ENCODE peak calls at places on chromosome 9, in ten cellular contexts. K is GM10248, L is choroid plexus epithelial cell, S is dorsolateral prefrontal cortex, P is Calu3, Y is neural progenitor cell, Q is right atrium auricular region, Z is activated B cell treated with CpG ODN at 0.5 μM for 24 hours, E is astrocyte of the spinal cord, D is omental fat pad. F is an unnamed sample.

GRCh38 chr9:94950733-94951590 is 224.5 kb downstream of the AOPEP start:
- DNase-seq in K (no peak), L (peak), S (no peak), P (no peak), Y (no peak), Q (no peak), Z (no peak), E (no peak), D (no peak), F (no peak)

GRCh38 chr9:95313010-95313498 is 4.5 kb downstream of the FANCC start:
- DNase-seq in K (no peak), L (peak), S (peak), P (no peak), Y (peak), Q (no peak), Z (no peak), E (peak), D (peak), F (peak)

GRCh38 chr9:76414656-76415055 is 20.4 kb upstream of the RFK start:
- DNase-seq in K (no peak), L (peak), S (no peak), P (no peak), Y (no peak), Q (no peak), Z (no peak), E (peak), D (no peak), F (no peak)

GRCh38 chr9:105725370-105725769 is 31.0 kb downstream of the TMEM38B start:
- DNase-seq in K (no peak), L (no peak), S (no peak), P (no peak), Y (no peak), Q (no peak), Z (no peak), E (no peak), D (no peak), F (no peak)

GRCh38 chr9:111298111-111298510 is 31.9 kb downstream of the OR2K2 start:
- DNase-seq in K (no peak), L (no peak), S (no peak), P (no peak), Y (no peak), Q (no peak), Z (no peak), E (no peak), D (no peak), F (no peak)

GRCh38 chr9:35731415-35732184 is 395 bp downstream of the TLN1 start:
- DNase-seq in K (no peak), L (peak), S (no peak), P (no peak), Y (no peak), Q (peak), Z (no peak), E (no peak), D (no peak), F (no peak)

GRCh38 chr9:129335456-129336129 is 157.5 kb upstream of the IER5L start:
- DNase-seq in K (no peak), L (no peak), S (no peak), P (peak), Y (no peak), Q (no peak), Z (no peak), E (no peak), D (no peak), F (no peak)

GRCh38 chr9:114405294-114406034 is 17.7 kb upstream of the AKNA start:
- DNase-seq in K (peak), L (peak), S (peak), P (peak), Y (peak), Q (peak), Z (peak), E (peak), D (peak), F (peak)

GRCh38 chr9:35792044-35792813 is 838 bp downstream of the NPR2 start:
- DNase-seq in K (no peak), L (no peak), S (no peak), P (no peak), Y (no peak), Q (no peak), Z (no peak), E (no peak), D (no peak), F (no peak)

GRCh38 chr9:135277219-135278201 is 190.0 kb downstream of the OLFM1 start:
- DNase-seq in K (no peak), L (no peak), S (peak), P (no peak), Y (no peak), Q (no peak), Z (no peak), E (no peak), D (no peak), F (no peak)

GRCh38 chr9:116899337-116900006 is 212.4 kb downstream of the TRIM32 start:
- DNase-seq in K (no peak), L (peak), S (no peak), P (no peak), Y (no peak), Q (no peak), Z (no peak), E (peak), D (no peak), F (no peak)

GRCh38 chr9:100474082-100474949 is 1.4 kb downstream of the TMEFF1 start:
- DNase-seq in K (no peak), L (no peak), S (peak), P (no peak), Y (peak), Q (no peak), Z (no peak), E (no peak), D (no peak), F (no peak)

GRCh38 chr9:11471321-11471720 is 858.5 kb upstream of the PTPRD start:
- DNase-seq in K (no peak), L (no peak), S (no peak), P (no peak), Y (no peak), Q (no peak), Z (no peak), E (no peak), D (no peak), F (no peak)

GRCh38 chr9:26813247-26813646 is 79.4 kb downstream of the CAAP1 start:
- DNase-seq in K (no peak), L (no peak), S (no peak), P (no peak), Y (no peak), Q (no peak), Z (no peak), E (peak), D (no peak), F (no peak)

GRCh38 chr9:78932849-78933627 is 636.1 kb downstream of the PSAT1 start:
- DNase-seq in K (no peak), L (peak), S (no peak), P (no peak), Y (no peak), Q (no peak), Z (no peak), E (peak), D (no peak), F (no peak)

GRCh38 chr9:119368681-119369581 is at the start of gene BRINP1:
- DNase-seq in K (no peak), L (peak), S (peak), P (no peak), Y (peak), Q (no peak), Z (no peak), E (peak), D (no peak), F (peak)

GRCh38 chr9:135794361-135794885 is 92.4 kb downstream of the KCNT1 start:
- DNase-seq in K (no peak), L (no peak), S (no peak), P (no peak), Y (no peak), Q (no peak), Z (no peak), E (no peak), D (no peak), F (no peak)

GRCh38 chr9:69444791-69445190 is 119.8 kb downstream of the ENTREP1 start:
- DNase-seq in K (no peak), L (no peak), S (no peak), P (no peak), Y (no peak), Q (no peak), Z (no peak), E (no peak), D (no peak), F (no peak)

GRCh38 chr9:98795295-98795955 is 930 bp downstream of the ANKS6 start:
- DNase-seq in K (no peak), L (no peak), S (no peak), P (no peak), Y (no peak), Q (peak), Z (no peak), E (no peak), D (no peak), F (no peak)

GRCh38 chr9:125759812-125760134 is 12.6 kb downstream of the PBX3 start:
- DNase-seq in K (no peak), L (peak), S (peak), P (no peak), Y (peak), Q (no peak), Z (no peak), E (peak), D (no peak), F (no peak)

GRCh38 chr9:114856210-114856941 is 50.5 kb upstream of the TNFSF15 start:
- DNase-seq in K (no peak), L (peak), S (no peak), P (no peak), Y (no peak), Q (peak), Z (no peak), E (peak), D (no peak), F (no peak)

GRCh38 chr9:123998970-123999621 is 12.5 kb upstream of the LHX2 start:
- DNase-seq in K (no peak), L (no peak), S (no peak), P (no peak), Y (peak), Q (no peak), Z (no peak), E (no peak), D (no peak), F (no peak)

GRCh38 chr9:125409217-125409636 is 147.6 kb downstream of the GAPVD1 start:
- DNase-seq in K (peak), L (no peak), S (no peak), P (no peak), Y (no peak), Q (no peak), Z (no peak), E (no peak), D (no peak), F (no peak)

GRCh38 chr9:20292002-20292401 is 330.3 kb downstream of the MLLT3 start:
- DNase-seq in K (no peak), L (peak), S (no peak), P (no peak), Y (no peak), Q (no peak), Z (no peak), E (peak), D (no peak), F (no peak)

GRCh38 chr9:116124472-116125040 is 29.0 kb upstream of the PAPPA start:
- DNase-seq in K (no peak), L (peak), S (no peak), P (no peak), Y (no peak), Q (no peak), Z (no peak), E (peak), D (no peak), F (no peak)

GRCh38 chr9:21616082-21616778 is 134.1 kb upstream of the IFNE start:
- DNase-seq in K (no peak), L (peak), S (no peak), P (no peak), Y (no peak), Q (no peak), Z (no peak), E (peak), D (no peak), F (no peak)

GRCh38 chr9:116087751-116088194 is 65.8 kb upstream of the PAPPA start:
- DNase-seq in K (no peak), L (peak), S (no peak), P (no peak), Y (no peak), Q (no peak), Z (no peak), E (peak), D (no peak), F (no peak)

GRCh38 chr9:134683714-134684374 is 42.2 kb downstream of the COL5A1 start:
- DNase-seq in K (no peak), L (no peak), S (no peak), P (no peak), Y (no peak), Q (peak), Z (no peak), E (no peak), D (no peak), F (no peak)

GRCh38 chr9:129697956-129698757 is 32.7 kb downstream of the PRRX2 start:
- DNase-seq in K (no peak), L (no peak), S (no peak), P (no peak), Y (peak), Q (peak), Z (no peak), E (no peak), D (peak), F (no peak)

GRCh38 chr9:69195681-69196080 is 21.6 kb downstream of the TJP2 start:
- DNase-seq in K (no peak), L (no peak), S (no peak), P (no peak), Y (no peak), Q (no peak), Z (no peak), E (no peak), D (no peak), F (no peak)

GRCh38 chr9:69812068-69813000 is 8.3 kb upstream of the CFAP95 start:
- DNase-seq in K (no peak), L (no peak), S (no peak), P (no peak), Y (no peak), Q (no peak), Z (no peak), E (no peak), D (no peak), F (no peak)

DNA sequence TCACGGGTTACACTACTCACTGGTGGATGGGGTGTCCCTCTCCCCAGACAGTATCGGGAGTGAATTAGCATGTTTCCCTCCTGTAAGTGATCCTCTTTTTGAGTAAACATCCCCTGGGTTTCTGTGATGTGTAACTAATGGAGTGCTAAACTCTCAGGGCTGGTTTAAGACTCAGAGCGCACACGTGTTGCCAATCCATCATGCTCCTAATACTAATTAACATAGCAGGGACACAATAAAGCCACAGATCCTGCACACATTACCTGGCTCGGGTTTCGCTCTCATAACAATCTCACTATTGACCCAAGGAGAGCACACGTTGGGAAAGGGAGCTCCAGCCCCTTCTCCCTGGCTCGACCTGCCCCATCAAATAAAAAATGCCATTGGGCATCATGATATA is 18.0 kb upstream of the DMRT2 start:
- DNase-seq in K (no peak), L (no peak), S (no peak), P (no peak), Y (no peak), Q (no peak), Z (no peak), E (no peak), D (no peak), F (no peak)
- TF ChIP-seq CTCF in K (no peak), L (no peak), S (no peak), P (no peak), Y (no peak), Q (no peak), Z (no peak), E (no peak), D (no peak), F (no peak)

DNA sequence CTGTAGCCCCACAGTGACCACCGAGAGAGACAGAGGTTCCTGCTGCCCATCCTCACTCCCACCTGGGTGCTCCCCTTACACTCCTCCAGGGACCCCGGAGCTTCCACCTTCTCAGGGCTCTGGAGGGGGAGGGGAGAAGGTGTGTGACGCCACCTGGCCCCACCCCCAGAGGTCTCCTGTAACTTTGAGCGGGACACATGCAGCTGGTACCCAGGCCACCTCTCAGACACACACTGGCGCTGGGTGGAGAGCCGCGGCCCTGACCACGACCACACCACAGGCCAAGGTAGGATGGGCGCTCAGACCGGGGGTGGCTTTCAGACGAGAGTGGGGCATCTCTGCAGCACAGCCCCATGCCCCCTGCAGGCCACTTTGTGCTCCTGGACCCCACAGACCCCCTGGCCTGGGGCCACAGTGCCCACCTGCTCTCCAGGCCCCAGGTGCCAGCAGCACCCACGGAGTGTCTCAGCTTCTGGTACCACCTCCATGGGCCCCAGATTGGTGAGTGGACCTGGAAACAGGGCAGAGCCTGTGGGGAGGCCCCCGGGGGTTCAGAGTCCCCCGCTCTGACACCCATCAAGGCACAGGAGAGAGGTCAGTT is 4.5 kb downstream of the MAMDC4 start:
- DNase-seq in K (no peak), L (no peak), S (no peak), P (no peak), Y (no peak), Q (no peak), Z (no peak), E (no peak), D (no peak), F (no peak)
- TF ChIP-seq CTCF in K (no peak), L (no peak), S (no peak), P (peak), Y (no peak), Q (no peak), Z (no peak), E (no peak), D (no peak), F (no peak)

DNA sequence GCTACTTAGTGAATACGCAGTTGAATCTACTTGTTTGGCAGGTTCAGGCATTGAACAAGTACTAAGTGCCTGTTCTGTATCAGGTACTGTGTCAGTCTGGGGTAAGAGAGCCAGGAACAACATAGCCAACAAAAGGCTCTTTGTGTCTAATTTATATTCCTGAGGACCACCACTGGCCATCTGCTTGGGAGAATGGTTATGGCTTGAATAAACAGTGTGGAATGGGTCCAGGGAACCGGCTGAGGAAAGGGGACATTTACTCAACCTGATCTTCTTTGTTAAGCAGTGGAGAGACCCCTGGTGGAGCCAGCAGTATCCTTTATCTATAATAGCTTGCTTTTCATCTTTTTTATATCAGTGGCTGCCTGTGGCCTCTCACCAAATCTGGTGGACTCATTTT is 38.6 kb downstream of the EXOSC2 start:
- DNase-seq in K (no peak), L (peak), S (no peak), P (no peak), Y (no peak), Q (no peak), Z (no peak), E (no peak), D (no peak), F (no peak)
- TF ChIP-seq CTCF in K (no peak), L (peak), S (no peak), P (no peak), Y (peak), Q (no peak), Z (no peak), E (peak), D (no peak), F (no peak)

GRCh38 chr9:5574097-5574496 is 54.8 kb upstream of the RIC1 start:
- DNase-seq in K (no peak), L (no peak), S (no peak), P (no peak), Y (no peak), Q (no peak), Z (no peak), E (no peak), D (no peak), F (no peak)

GRCh38 chr9:5578018-5578697 is 50.7 kb upstream of the RIC1 start:
- DNase-seq in K (no peak), L (no peak), S (no peak), P (no peak), Y (no peak), Q (no peak), Z (no peak), E (no peak), D (no peak), F (no peak)

GRCh38 chr9:5571629-5572232 is 57.2 kb upstream of the RIC1 start:
- DNase-seq in K (no peak), L (no peak), S (no peak), P (no peak), Y (no peak), Q (no peak), Z (no peak), E (no peak), D (no peak), F (no peak)

GRCh38 chr9:5577225-5577624 is 51.7 kb upstream of the RIC1 start:
- DNase-seq in K (no peak), L (no peak), S (no peak), P (no peak), Y (no peak), Q (no peak), Z (no peak), E (no peak), D (no peak), F (no peak)

GRCh38 chr9:5574998-5575397 is 53.9 kb upstream of the RIC1 start:
- DNase-seq in K (no peak), L (no peak), S (no peak), P (no peak), Y (peak), Q (no peak), Z (no peak), E (no peak), D (no peak), F (no peak)
- TF ChIP-seq CTCF in K (peak), L (peak), S (no peak), P (no peak), Y (no peak), Q (no peak), Z (no peak), E (no peak), D (no peak), F (no peak)

GRCh38 chr9:89764217-89764616 is 159.4 kb downstream of the GADD45G start:
- DNase-seq in K (no peak), L (no peak), S (peak), P (no peak), Y (no peak), Q (no peak), Z (no peak), E (no peak), D (no peak), F (no peak)
- TF ChIP-seq CTCF in K (no peak), L (no peak), S (no peak), P (no peak), Y (no peak), Q (no peak), Z (no peak), E (no peak), D (no peak), F (no peak)

GRCh38 chr9:2122299-2122698 is 107.2 kb downstream of the SMARCA2 start:
- DNase-seq in K (no peak), L (no peak), S (no peak), P (no peak), Y (no peak), Q (no peak), Z (no peak), E (no peak), D (no peak), F (no peak)

GRCh38 chr9:2117527-2117926 is 102.4 kb downstream of the SMARCA2 start:
- DNase-seq in K (no peak), L (no peak), S (no peak), P (no peak), Y (no peak), Q (no peak), Z (no peak), E (no peak), D (no peak), F (no peak)

GRCh38 chr9:2119490-2120046 is 104.4 kb downstream of the SMARCA2 start:
- DNase-seq in K (no peak), L (no peak), S (no peak), P (no peak), Y (no peak), Q (no peak), Z (no peak), E (no peak), D (no peak), F (no peak)

GRCh38 chr9:2125909-2126308 is 110.8 kb downstream of the SMARCA2 start:
- DNase-seq in K (peak), L (peak), S (no peak), P (no peak), Y (no peak), Q (no peak), Z (no peak), E (no peak), D (no peak), F (no peak)

DNA sequence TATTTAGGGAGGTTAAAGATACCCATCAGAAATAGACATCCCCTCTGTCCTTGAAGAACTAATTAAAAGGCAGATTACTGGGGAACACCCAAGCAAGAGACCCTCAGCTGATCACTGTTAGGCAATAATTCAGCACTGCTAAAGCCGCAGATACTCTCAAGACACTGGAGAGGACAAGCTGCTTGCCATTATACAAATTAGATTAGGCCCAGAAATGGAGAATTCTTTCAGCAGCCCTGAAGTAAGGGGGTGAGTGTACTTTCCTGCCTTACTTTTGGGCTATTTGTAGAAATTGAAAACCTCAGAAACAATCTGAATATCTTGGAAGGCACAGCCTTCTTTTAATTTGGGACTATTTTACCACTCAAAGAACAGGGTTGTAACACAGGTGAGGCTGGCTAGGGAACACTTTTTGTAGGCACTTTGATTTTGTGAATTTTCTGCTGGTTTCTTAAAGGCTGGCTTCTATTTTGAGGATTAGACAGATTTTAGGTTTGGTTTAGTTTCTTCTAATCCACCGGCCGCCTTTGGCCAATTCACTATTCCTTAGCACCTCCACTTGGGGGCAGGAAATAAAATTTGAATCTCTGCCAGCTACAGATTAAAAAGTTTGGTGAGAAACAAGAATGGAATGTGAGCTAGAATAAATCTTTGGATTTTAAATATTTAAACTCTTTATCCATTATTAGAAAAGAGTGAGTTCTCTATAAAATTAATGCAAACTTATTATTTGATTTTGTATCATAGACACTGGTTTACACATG is 106.0 kb downstream of the SMARCA2 start:
- DNase-seq in K (no peak), L (peak), S (no peak), P (peak), Y (no peak), Q (no peak), Z (no peak), E (peak), D (no peak), F (no peak)
- TF ChIP-seq CTCF in K (no peak), L (peak), S (no peak), P (no peak), Y (peak), Q (no peak), Z (no peak), E (peak), D (no peak), F (peak)